ENCODE peak calls at places on chromosomes 11 and 22, in eight cellular contexts. W, B, K, M, G, J, L and F are unnamed samples.
A peak's percentile ranks its signal among the peaks of the same experiment; 100 is the strongest.

GRCh38 chr11:28981331-28981865 is 873.2 kb downstream of the METTL15 start:
- DNase-seq in M (no peak), G (no peak), L (no peak), J (peak; percentile 35), K (no peak), B (no peak), W (no peak), F (no peak)

GRCh38 chr11:9030601-9031000 is 26.8 kb upstream of the NRIP3 start:
- DNase-seq in G (no peak), B (no peak), J (peak; percentile 38), M (no peak), W (no peak), K (no peak), L (no peak), F (no peak)

GRCh38 chr22:44389926-44390925 is 77.5 kb upstream of the SHISAL1 start:
- DNase-seq in W (no peak), J (no peak), M (no peak), L (no peak), G (no peak), B (no peak), K (no peak), F (no peak)

GRCh38 chr11:131749100-131749499 is 378.7 kb downstream of the NTM start:
- DNase-seq in K (no peak), G (no peak), M (no peak), W (no peak), J (peak; percentile 16), B (no peak), L (no peak), F (peak; percentile 94)

GRCh38 chr11:73273246-73273890 is 1.2 kb downstream of the P2RY6 start:
- DNase-seq in J (no peak), M (no peak), K (no peak), L (no peak), B (no peak), W (no peak), G (no peak), F (no peak)

GRCh38 chr11:48165426-48165825 is 51.2 kb upstream of the OR4B1 start:
- DNase-seq in W (no peak), L (no peak), B (no peak), M (no peak), K (no peak), G (no peak), J (no peak), F (no peak)

GRCh38 chr11:77705195-77705876 is 67.7 kb upstream of the CLNS1A start:
- DNase-seq in L (peak; percentile 3), W (peak; percentile 1), M (no peak), B (no peak), J (peak; percentile 60), K (no peak), G (no peak), F (no peak)

GRCh38 chr11:28838741-28839140 is 730.6 kb downstream of the METTL15 start:
- DNase-seq in B (no peak), L (no peak), J (no peak), G (no peak), W (no peak), K (no peak), M (no peak), F (no peak)

GRCh38 chr11:67265633-67266423 is 445 bp upstream of the GRK2 start:
- DNase-seq in B (peak; percentile 89), W (peak; percentile 71), K (peak; percentile 87), M (peak; percentile 78), G (peak; percentile 90), L (no peak), J (peak; percentile 57), F (no peak)